ENCODE peak calls at places on chromosomes 1 and 21, in five cellular contexts. G is Caco-2, A is smooth muscle cell of the brain vasculature, L is NCI-H187, N is RPMI8226. Y is an unnamed sample.

GRCh38 chr1:26838474-26839338 is 12.2 kb downstream of the ZDHHC18 start:
- DNase-seq in G (no peak), A (no peak), L (no peak), N (peak), Y (no peak)

GRCh38 chr1:167784876-167785550 is 63.2 kb downstream of the MPZL1 start:
- DNase-seq in G (no peak), A (no peak), L (no peak), N (no peak), Y (no peak)

GRCh38 chr1:158283965-158284364 is 5.8 kb upstream of the CD1C start:
- DNase-seq in G (no peak), A (no peak), L (no peak), N (no peak), Y (no peak)

GRCh38 chr1:34982820-34983376 is 2.2 kb downstream of the TMEM35B start:
- DNase-seq in G (no peak), A (no peak), L (peak), N (no peak), Y (no peak)

GRCh38 chr1:113353581-113353980 is 36.7 kb upstream of the MAGI3 start:
- DNase-seq in G (no peak), A (no peak), L (no peak), N (no peak), Y (no peak)

GRCh38 chr1:56416385-56416972 is 162.9 kb downstream of the PLPP3 start:
- DNase-seq in G (peak), A (no peak), L (no peak), N (no peak), Y (no peak)

GRCh38 chr1:22319608-22320007 is 132.0 kb upstream of the ZBTB40 start:
- DNase-seq in G (no peak), A (no peak), L (no peak), N (no peak), Y (no peak)

GRCh38 chr21:45310446-45310845 is 22.8 kb upstream of the POFUT2 start:
- DNase-seq in G (no peak), A (no peak), L (no peak), N (no peak), Y (no peak)

GRCh38 chr1:7298749-7299151 is 472.3 kb upstream of the VAMP3 start:
- DNase-seq in G (no peak), A (peak), L (no peak), N (no peak), Y (no peak)

GRCh38 chr1:81549588-81550127 is 251.1 kb upstream of the ADGRL2 start:
- DNase-seq in G (peak), A (peak), L (no peak), N (peak), Y (peak)

GRCh38 chr21:45910548-45911221 is 70.9 kb upstream of the COL6A1 start:
- DNase-seq in G (no peak), A (no peak), L (no peak), N (peak), Y (no peak)

GRCh38 chr1:165858928-165859845 is 31.8 kb downstream of the UCK2 start:
- DNase-seq in G (no peak), A (no peak), L (no peak), N (no peak), Y (no peak)

GRCh38 chr1:200290010-200290685 is 119.7 kb downstream of the ZNF281 start:
- DNase-seq in G (peak), A (no peak), L (no peak), N (peak), Y (no peak)

GRCh38 chr1:185719021-185719420 is 15.2 kb upstream of the HMCN1 start:
- DNase-seq in G (peak), A (peak), L (no peak), N (no peak), Y (no peak)

GRCh38 chr21:36190736-36191135 is 34.1 kb downstream of the DOP1B start:
- DNase-seq in G (no peak), A (no peak), L (no peak), N (no peak), Y (no peak)

GRCh38 chr1:102897537-102897936 is 210.8 kb downstream of the COL11A1 start:
- DNase-seq in G (no peak), A (no peak), L (no peak), N (no peak), Y (no peak)

GRCh38 chr1:95230768-95231191 is 3.2 kb upstream of the RWDD3 start:
- DNase-seq in G (no peak), A (no peak), L (no peak), N (no peak), Y (no peak)

GRCh38 chr1:203048555-203049051 is 22.3 kb downstream of the PPFIA4 start:
- DNase-seq in G (no peak), A (no peak), L (peak), N (no peak), Y (no peak)

GRCh38 chr1:184025242-184025675 is 12.3 kb downstream of the COLGALT2 start:
- DNase-seq in G (no peak), A (peak), L (no peak), N (no peak), Y (no peak)